ENCODE peak calls at places on chromosomes 1 and 21, in five cellular contexts. One of them, this sample, is unnamed.
A peak's percentile ranks its signal among the peaks of the same experiment; 100 is the strongest.

GRCh38 chr21:16792155-16792554 is 720.7 kb upstream of the CXADR start:
- DNase-seq in left ventricle myocardium inferior: no peak
- DNase-seq in neural progenitor cell: no peak
- DNase-seq in adrenal gland: no peak
- DNase-seq in esophagus squamous epithelium: no peak
- DNase-seq in this sample: no peak

GRCh38 chr1:43206721-43207228 is 34.6 kb downstream of the CFAP57 start:
- DNase-seq in left ventricle myocardium inferior: peak; percentile 29
- DNase-seq in neural progenitor cell: peak; percentile 54
- DNase-seq in adrenal gland: peak; percentile 35
- DNase-seq in esophagus squamous epithelium: no peak
- DNase-seq in this sample: peak; percentile 99

GRCh38 chr1:194535369-194535768 is 1349.0 kb upstream of the B3GALT2 start:
- DNase-seq in left ventricle myocardium inferior: no peak
- DNase-seq in neural progenitor cell: no peak
- DNase-seq in adrenal gland: no peak
- DNase-seq in esophagus squamous epithelium: no peak
- DNase-seq in this sample: peak; percentile 49

GRCh38 chr1:42439940-42440339 is 15.9 kb downstream of the ZMYND12 start:
- DNase-seq in left ventricle myocardium inferior: no peak
- DNase-seq in neural progenitor cell: no peak
- DNase-seq in adrenal gland: no peak
- DNase-seq in esophagus squamous epithelium: no peak
- DNase-seq in this sample: peak; percentile 88

GRCh38 chr1:8070381-8070811 is 44.3 kb upstream of the ERRFI1 start:
- DNase-seq in left ventricle myocardium inferior: no peak
- DNase-seq in neural progenitor cell: no peak
- DNase-seq in adrenal gland: no peak
- DNase-seq in esophagus squamous epithelium: no peak
- DNase-seq in this sample: peak; percentile 80

GRCh38 chr1:117123274-117123673 is 1.7 kb upstream of the TRIM45 start:
- DNase-seq in left ventricle myocardium inferior: no peak
- DNase-seq in neural progenitor cell: no peak
- DNase-seq in adrenal gland: no peak
- DNase-seq in esophagus squamous epithelium: no peak
- DNase-seq in this sample: no peak

GRCh38 chr1:38352869-38353268 is 306.3 kb upstream of the POU3F1 start:
- DNase-seq in left ventricle myocardium inferior: no peak
- DNase-seq in neural progenitor cell: no peak
- DNase-seq in adrenal gland: no peak
- DNase-seq in esophagus squamous epithelium: no peak
- DNase-seq in this sample: no peak

GRCh38 chr1:236862615-236863211 is 67.6 kb downstream of the MTR start:
- DNase-seq in left ventricle myocardium inferior: no peak
- DNase-seq in neural progenitor cell: no peak
- DNase-seq in adrenal gland: peak; percentile 47
- DNase-seq in esophagus squamous epithelium: no peak
- DNase-seq in this sample: no peak

GRCh38 chr1:25073640-25074270 is 143.7 kb upstream of the RUNX3 start:
- DNase-seq in left ventricle myocardium inferior: no peak
- DNase-seq in neural progenitor cell: no peak
- DNase-seq in adrenal gland: no peak
- DNase-seq in esophagus squamous epithelium: no peak
- DNase-seq in this sample: no peak

GRCh38 chr21:42306366-42307035 is 8.7 kb downstream of the TFF3 start:
- DNase-seq in left ventricle myocardium inferior: no peak
- DNase-seq in neural progenitor cell: no peak
- DNase-seq in adrenal gland: peak; percentile 17
- DNase-seq in esophagus squamous epithelium: no peak
- DNase-seq in this sample: no peak

GRCh38 chr1:248268178-248268577 is 9.6 kb downstream of the OR2T33 start:
- DNase-seq in left ventricle myocardium inferior: no peak
- DNase-seq in neural progenitor cell: no peak
- DNase-seq in adrenal gland: no peak
- DNase-seq in esophagus squamous epithelium: no peak
- DNase-seq in this sample: no peak

GRCh38 chr1:211870156-211870555 is 39.6 kb upstream of the LPGAT1 start:
- DNase-seq in left ventricle myocardium inferior: no peak
- DNase-seq in neural progenitor cell: no peak
- DNase-seq in adrenal gland: no peak
- DNase-seq in esophagus squamous epithelium: no peak
- DNase-seq in this sample: no peak

GRCh38 chr1:115705085-115706008 is 63.2 kb downstream of the CASQ2 start:
- DNase-seq in left ventricle myocardium inferior: no peak
- DNase-seq in neural progenitor cell: peak; percentile 16
- DNase-seq in adrenal gland: no peak
- DNase-seq in esophagus squamous epithelium: no peak
- DNase-seq in this sample: no peak

GRCh38 chr1:167720965-167721616 is 691 bp upstream of the MPZL1 start:
- DNase-seq in left ventricle myocardium inferior: no peak
- DNase-seq in neural progenitor cell: peak; percentile 35
- DNase-seq in adrenal gland: peak; percentile 54
- DNase-seq in esophagus squamous epithelium: no peak
- DNase-seq in this sample: peak; percentile 68

GRCh38 chr1:32334274-32334861 is 1.7 kb downstream of the MARCKSL1 start:
- DNase-seq in left ventricle myocardium inferior: no peak
- DNase-seq in neural progenitor cell: no peak
- DNase-seq in adrenal gland: no peak
- DNase-seq in esophagus squamous epithelium: no peak
- DNase-seq in this sample: no peak

DNA sequence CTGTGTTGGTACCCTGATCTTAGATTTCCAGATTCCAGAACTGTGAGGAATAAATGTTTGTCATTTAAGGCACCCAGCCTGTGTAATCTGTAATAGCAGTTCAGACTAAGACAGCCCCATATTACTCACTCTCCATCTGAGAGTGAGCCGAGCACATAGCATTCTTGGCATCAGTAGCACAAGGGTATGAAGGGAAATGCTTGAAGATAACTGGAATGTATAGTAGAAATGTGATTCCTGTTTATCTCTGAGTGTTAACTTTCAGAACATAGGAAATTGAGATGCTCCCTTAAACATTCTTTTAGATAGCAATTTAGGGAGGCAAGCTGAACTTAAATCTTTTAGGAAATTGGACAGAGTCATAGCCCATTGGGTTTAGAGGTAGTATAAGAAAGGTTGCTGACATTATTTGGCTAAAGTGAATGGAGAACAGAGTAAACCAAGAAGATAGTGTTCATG is 73.4 kb downstream of the LRRC8D start:
- DNase-seq in left ventricle myocardium inferior: no peak
- DNase-seq in neural progenitor cell: no peak
- DNase-seq in adrenal gland: no peak
- DNase-seq in esophagus squamous epithelium: no peak
- DNase-seq in this sample: peak; percentile 41
- H3K27ac ChIP-seq in left ventricle myocardium inferior: no peak overlapping the region
- H3K27ac ChIP-seq in neural progenitor cell: no peak overlapping the region
- H3K27ac ChIP-seq in adrenal gland: no peak overlapping the region
- H3K27ac ChIP-seq in esophagus squamous epithelium: no peak overlapping the region
- H3K27ac ChIP-seq in this sample: no peak overlapping the region

DNA sequence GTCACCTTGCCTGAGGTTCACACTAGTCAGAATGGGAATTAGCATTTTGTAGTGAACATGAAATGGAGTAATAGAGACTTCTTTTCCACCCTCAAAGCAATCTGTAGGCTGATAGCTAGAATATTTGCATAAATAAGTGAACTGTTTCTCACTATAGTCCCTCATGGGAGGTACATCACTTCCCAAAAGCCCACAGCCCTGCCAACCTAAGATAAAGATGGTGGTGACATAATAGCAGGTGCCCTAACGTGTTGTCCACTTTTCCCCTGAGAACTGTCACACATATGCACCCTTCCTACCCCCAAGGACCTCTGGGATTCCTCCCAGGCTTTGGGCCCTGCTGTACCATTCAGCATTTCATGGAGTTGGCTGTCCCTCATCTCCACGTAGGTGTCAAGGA is 4.4 kb downstream of the TMEM35B start:
- DNase-seq in left ventricle myocardium inferior: no peak
- DNase-seq in neural progenitor cell: no peak
- DNase-seq in adrenal gland: no peak
- DNase-seq in esophagus squamous epithelium: no peak
- DNase-seq in this sample: no peak
- H3K4me1 ChIP-seq in left ventricle myocardium inferior: peaks cover 40% of the 10 kb centered on the region
- H3K4me1 ChIP-seq in neural progenitor cell: peaks cover 11% of the 10 kb centered on the region
- H3K4me1 ChIP-seq in adrenal gland: peaks cover 42% of the 10 kb centered on the region
- H3K4me1 ChIP-seq in esophagus squamous epithelium: peaks cover 13% of the 10 kb centered on the region
- H3K4me1 ChIP-seq in this sample: peaks cover 8% of the 10 kb centered on the region

GRCh38 chr1:93628682-93629081 is 53.0 kb downstream of the BCAR3 start:
- DNase-seq in left ventricle myocardium inferior: no peak
- DNase-seq in neural progenitor cell: no peak
- DNase-seq in adrenal gland: no peak
- DNase-seq in esophagus squamous epithelium: no peak
- DNase-seq in this sample: no peak

GRCh38 chr1:93630168-93630567 is 51.5 kb downstream of the BCAR3 start:
- DNase-seq in left ventricle myocardium inferior: no peak
- DNase-seq in neural progenitor cell: no peak
- DNase-seq in adrenal gland: no peak
- DNase-seq in esophagus squamous epithelium: no peak
- DNase-seq in this sample: no peak

GRCh38 chr1:93625582-93626327 is 55.9 kb downstream of the BCAR3 start:
- DNase-seq in left ventricle myocardium inferior: no peak
- DNase-seq in neural progenitor cell: no peak
- DNase-seq in adrenal gland: peak; percentile 70
- DNase-seq in esophagus squamous epithelium: no peak
- DNase-seq in this sample: peak; percentile 40

GRCh38 chr1:93631626-93632365 is 49.8 kb downstream of the BCAR3 start:
- DNase-seq in left ventricle myocardium inferior: no peak
- DNase-seq in neural progenitor cell: no peak
- DNase-seq in adrenal gland: peak; percentile 44
- DNase-seq in esophagus squamous epithelium: no peak
- DNase-seq in this sample: no peak

GRCh38 chr1:93629101-93630059 is 52.3 kb downstream of the BCAR3 start:
- DNase-seq in left ventricle myocardium inferior: no peak
- DNase-seq in neural progenitor cell: peak; percentile 79
- DNase-seq in adrenal gland: peak; percentile 69
- DNase-seq in esophagus squamous epithelium: no peak
- DNase-seq in this sample: peak; percentile 29
- TF ChIP-seq CTCF in left ventricle myocardium inferior: peak; percentile 89
- TF ChIP-seq CTCF in neural progenitor cell: peak; percentile 93
- TF ChIP-seq CTCF in adrenal gland: peak; percentile 91
- TF ChIP-seq CTCF in esophagus squamous epithelium: peak; percentile 68
- TF ChIP-seq CTCF in this sample: peak; percentile 87

GRCh38 chr21:44378646-44379581 is 25.5 kb downstream of the TRPM2 start:
- DNase-seq in left ventricle myocardium inferior: no peak
- DNase-seq in neural progenitor cell: no peak
- DNase-seq in adrenal gland: no peak
- DNase-seq in esophagus squamous epithelium: no peak
- DNase-seq in this sample: no peak

GRCh38 chr21:44380876-44381275 is 27.5 kb downstream of the TRPM2 start:
- DNase-seq in left ventricle myocardium inferior: no peak
- DNase-seq in neural progenitor cell: no peak
- DNase-seq in adrenal gland: no peak
- DNase-seq in esophagus squamous epithelium: no peak
- DNase-seq in this sample: no peak

GRCh38 chr21:44377922-44378645 is 24.7 kb downstream of the TRPM2 start:
- DNase-seq in left ventricle myocardium inferior: no peak
- DNase-seq in neural progenitor cell: no peak
- DNase-seq in adrenal gland: no peak
- DNase-seq in esophagus squamous epithelium: no peak
- DNase-seq in this sample: no peak

GRCh38 chr21:44381874-44382273 is 28.5 kb downstream of the TRPM2 start:
- DNase-seq in left ventricle myocardium inferior: no peak
- DNase-seq in neural progenitor cell: no peak
- DNase-seq in adrenal gland: no peak
- DNase-seq in esophagus squamous epithelium: no peak
- DNase-seq in this sample: no peak

GRCh38 chr21:44379991-44380865 is 26.8 kb downstream of the TRPM2 start:
- DNase-seq in left ventricle myocardium inferior: no peak
- DNase-seq in neural progenitor cell: peak; percentile 48
- DNase-seq in adrenal gland: no peak
- DNase-seq in esophagus squamous epithelium: no peak
- DNase-seq in this sample: no peak
- H3K27ac ChIP-seq in left ventricle myocardium inferior: no peak overlapping the region
- H3K27ac ChIP-seq in neural progenitor cell: no peak overlapping the region
- H3K27ac ChIP-seq in adrenal gland: no peak overlapping the region
- H3K27ac ChIP-seq in esophagus squamous epithelium: no peak overlapping the region
- H3K27ac ChIP-seq in this sample: no peak overlapping the region